ENCODE peak calls at places on chromosomes 6 and 20, in six cellular contexts. O is WTC11, N is tibial artery, B is heart left ventricle, D is AG10803, V is thoracic aorta. R is an unnamed sample.

GRCh38 chr6:34568829-34569228 is 12.7 kb upstream of the SPDEF start:
- DNase-seq in O (no peak), B (no peak), N (no peak), V (no peak), D (no peak), R (no peak)

GRCh38 chr6:167768471-167769215 is 58.1 kb upstream of the AFDN start:
- DNase-seq in O (no peak), N (no peak), D (no peak), B (no peak), V (no peak), R (no peak)

GRCh38 chr6:70884074-70884983 is 72.5 kb downstream of the B3GAT2 start:
- DNase-seq in O (peak; percentile 71), N (no peak), V (no peak), B (peak; percentile 72), D (peak; percentile 43), R (peak; percentile 25)

GRCh38 chr20:22698443-22698842 is 114.1 kb upstream of the FOXA2 start:
- DNase-seq in N (no peak), O (no peak), D (no peak), V (no peak), B (no peak), R (no peak)

GRCh38 chr6:117418320-117418719 is 7.4 kb downstream of the ROS1 start:
- DNase-seq in V (no peak), D (no peak), O (no peak), N (no peak), B (no peak), R (no peak)

GRCh38 chr6:144344651-144345050 is 59.5 kb downstream of the UTRN start:
- DNase-seq in B (no peak), D (no peak), O (no peak), N (no peak), V (no peak), R (no peak)

GRCh38 chr6:53216301-53216700 is 67.7 kb upstream of the GCM1 start:
- DNase-seq in N (no peak), O (no peak), D (no peak), V (no peak), B (no peak), R (no peak)

GRCh38 chr6:111939902-111940301 is 66.7 kb upstream of the FYN start:
- DNase-seq in V (no peak), B (no peak), D (no peak), O (no peak), N (no peak), R (no peak)

GRCh38 chr6:114315841-114316595 is 26.8 kb downstream of the HS3ST5 start:
- DNase-seq in B (no peak), O (no peak), V (no peak), D (no peak), N (no peak), R (no peak)

DNA sequence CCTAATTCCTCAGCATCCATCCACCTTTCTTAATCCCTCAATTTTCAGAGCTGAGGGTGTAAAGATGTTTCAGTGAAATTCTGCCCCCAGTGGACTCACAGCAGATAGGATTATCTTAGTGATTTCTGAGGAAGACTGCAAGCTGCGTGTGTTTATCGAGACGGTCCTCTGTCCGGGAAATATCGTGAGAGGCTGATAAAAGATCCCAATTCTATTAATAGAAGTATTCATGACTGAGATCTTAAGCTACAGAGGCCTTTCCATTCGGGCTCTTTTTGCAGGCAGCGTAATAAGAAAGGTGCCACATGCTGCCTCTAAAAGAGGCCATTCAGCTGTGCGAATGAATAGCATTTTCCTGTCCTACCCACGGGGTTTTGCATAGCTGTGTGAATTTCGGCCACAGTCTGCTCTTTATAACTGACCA is 209.0 kb downstream of the ARHGAP18 start:
- DNase-seq in D (no peak), N (no peak), O (no peak), V (no peak), B (no peak), R (no peak)
- TF ChIP-seq CTCF in D (peak; percentile 42), N (no peak), O (no peak), V (no peak), B (no peak), R (peak; percentile 63)

GRCh38 chr6:8707956-8708772 is 272.8 kb upstream of the SLC35B3 start:
- DNase-seq in N (no peak), B (no peak), D (peak; percentile 3), V (no peak), O (no peak), R (peak; percentile 1)
- TF ChIP-seq CTCF in N (no peak), B (peak; percentile 26), D (no peak), V (no peak), O (no peak), R (peak; percentile 47)

DNA sequence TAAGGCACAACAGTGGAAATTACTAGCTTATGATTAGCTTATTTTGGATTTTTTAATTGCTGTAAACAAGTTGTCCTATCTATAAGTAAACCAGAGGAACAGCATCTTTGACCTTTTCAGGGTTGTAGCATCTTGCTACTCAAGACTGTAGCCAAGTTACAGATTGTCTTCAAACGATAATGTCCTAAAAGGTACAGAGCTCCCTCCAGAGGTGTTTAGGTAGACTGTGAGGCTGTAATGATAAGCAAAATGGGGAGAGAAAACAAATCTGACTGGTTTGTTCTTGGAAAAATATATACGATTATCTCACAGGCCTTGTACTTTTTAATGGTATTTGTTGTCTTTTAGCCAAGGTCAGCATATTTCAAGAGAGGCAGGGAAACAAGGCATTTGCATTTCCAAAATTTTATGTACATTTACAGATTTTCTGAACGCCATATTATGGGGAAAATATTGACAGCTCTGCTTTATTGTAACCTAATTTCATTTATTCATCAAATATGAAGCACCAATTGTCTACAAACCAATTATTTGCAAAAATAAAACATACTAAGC is 273.4 kb downstream of the MEI4 start:
- DNase-seq in B (no peak), V (no peak), D (no peak), O (no peak), N (no peak), R (no peak)
- TF ChIP-seq CTCF in B (no peak), V (no peak), D (no peak), O (no peak), N (no peak), R (no peak)

GRCh38 chr20:43655937-43656336 is 11.0 kb upstream of the MYBL2 start:
- DNase-seq in V (no peak), N (no peak), O (no peak), B (no peak), D (no peak), R (no peak)

GRCh38 chr20:43662943-43663655 is 3.8 kb upstream of the MYBL2 start:
- DNase-seq in N (no peak), B (no peak), O (no peak), D (peak; percentile 18), V (no peak), R (peak; percentile 77)

GRCh38 chr20:43658068-43658722 is 8.7 kb upstream of the MYBL2 start:
- DNase-seq in O (no peak), B (no peak), N (peak; percentile 35), V (no peak), D (peak; percentile 12), R (peak; percentile 77)

GRCh38 chr20:43653966-43654365 is 12.9 kb upstream of the MYBL2 start:
- DNase-seq in N (no peak), V (no peak), B (no peak), O (no peak), D (no peak), R (no peak)

DNA sequence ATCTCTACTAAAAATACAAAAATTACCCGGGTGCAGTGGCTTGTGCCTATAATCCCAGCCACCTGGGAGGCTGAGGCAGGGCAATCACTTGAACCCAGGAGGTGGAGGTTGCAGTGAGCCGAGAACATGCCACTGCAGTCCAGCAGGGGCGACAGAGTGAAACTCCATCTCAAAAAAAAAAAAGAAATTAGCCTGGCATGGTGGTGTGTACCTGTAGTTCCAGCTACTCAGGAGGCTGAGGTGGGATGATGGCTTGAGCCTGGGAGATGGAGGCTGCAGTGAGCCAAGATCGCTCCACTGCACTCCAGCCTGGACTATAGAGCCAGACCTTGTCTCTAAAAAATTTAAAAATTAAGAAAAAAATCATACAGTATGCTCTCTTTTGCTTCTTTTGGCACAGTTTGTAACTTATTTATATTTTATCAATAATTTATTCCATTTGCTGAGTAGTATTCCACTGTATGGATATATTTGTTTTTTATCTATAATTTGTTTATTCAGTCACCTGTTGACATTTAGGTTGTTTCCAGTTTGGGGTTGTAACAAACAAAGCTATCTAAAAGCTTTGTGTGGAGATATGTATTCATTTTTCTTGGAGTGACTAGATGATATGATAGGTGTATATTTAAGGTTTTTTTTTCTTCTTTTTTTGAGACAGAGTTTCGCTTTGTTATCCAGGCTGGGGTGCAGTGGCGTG is 8.0 kb upstream of the MYBL2 start:
- DNase-seq in O (no peak), B (no peak), V (no peak), N (no peak), D (no peak), R (no peak)
- TF ChIP-seq CTCF in O (no peak), B (no peak), V (no peak), N (no peak), D (peak; percentile 10), R (no peak)